ENCODE peak calls at places on chromosome 3, in seven cellular contexts. K, M, F, W, D, T and O are unnamed samples.

GRCh38 chr3:85255954-85256353 is 297.2 kb downstream of the CADM2 start:
- DNase-seq in M (no peak), K (no peak), D (no peak), T (no peak), F (no peak), W (no peak), O (no peak)

GRCh38 chr3:143208976-143209714 is 89.6 kb downstream of the CHST2 start:
- DNase-seq in D (no peak), T (no peak), W (no peak), K (no peak), M (no peak), F (no peak), O (no peak)

GRCh38 chr3:42182555-42182954 is 83.4 kb downstream of the CCK start:
- DNase-seq in M (no peak), W (no peak), T (no peak), F (no peak), K (no peak), D (no peak), O (no peak)

GRCh38 chr3:188533172-188533571 is 379.2 kb downstream of the LPP start:
- DNase-seq in K (no peak), M (no peak), W (no peak), D (no peak), F (no peak), T (no peak), O (no peak)

GRCh38 chr3:24639061-24639460 is 144.4 kb upstream of the THRB start:
- DNase-seq in W (no peak), D (no peak), T (no peak), M (no peak), F (no peak), K (no peak), O (no peak)

GRCh38 chr3:80564391-80564790 is 796.6 kb upstream of the ROBO1 start:
- DNase-seq in W (no peak), T (no peak), F (no peak), K (no peak), M (no peak), D (no peak), O (no peak)

GRCh38 chr3:190886945-190887344 is 24.5 kb upstream of the GMNC start:
- DNase-seq in T (no peak), K (no peak), W (no peak), D (no peak), F (no peak), M (peak), O (no peak)

GRCh38 chr3:196969001-196969659 is 497 bp upstream of the PIGZ start:
- DNase-seq in F (no peak), K (no peak), D (peak), W (peak), T (no peak), M (peak), O (no peak)

GRCh38 chr3:72961766-72962165 is 34.8 kb upstream of the PPP4R2 start:
- DNase-seq in T (no peak), D (no peak), W (no peak), M (no peak), F (no peak), K (no peak), O (no peak)

GRCh38 chr3:149129326-149130123 is at the start of gene HPS3:
- DNase-seq in K (peak), M (peak), D (peak), F (peak), T (peak), W (peak), O (peak)

GRCh38 chr3:61681636-61682035 is 120.3 kb downstream of the PTPRG start:
- DNase-seq in W (no peak), K (no peak), F (no peak), T (no peak), D (no peak), M (no peak), O (no peak)

GRCh38 chr3:13393427-13394360 is 26.4 kb downstream of the NUP210 start:
- DNase-seq in W (no peak), T (no peak), M (no peak), F (no peak), D (no peak), K (no peak), O (no peak)

GRCh38 chr3:126151562-126152302 is 28.7 kb downstream of the ALDH1L1 start:
- DNase-seq in F (no peak), M (no peak), T (no peak), K (no peak), D (no peak), W (no peak), O (no peak)

GRCh38 chr3:105532251-105532650 is 165.5 kb downstream of the ALCAM start:
- DNase-seq in T (no peak), M (no peak), W (no peak), D (no peak), K (no peak), F (no peak), O (no peak)

GRCh38 chr3:185813691-185814215 is 11.1 kb downstream of the IGF2BP2 start:
- DNase-seq in W (no peak), K (no peak), M (no peak), D (peak), T (no peak), F (no peak), O (peak)

GRCh38 chr3:126941721-126942270 is 41.1 kb upstream of the PLXNA1 start:
- DNase-seq in F (no peak), K (no peak), W (no peak), T (no peak), M (no peak), D (no peak), O (no peak)

GRCh38 chr3:169813757-169814517 is 1.2 kb upstream of the LRRC34 start:
- DNase-seq in K (no peak), T (no peak), D (no peak), M (peak), W (no peak), F (peak), O (no peak)

GRCh38 chr3:30657914-30658313 is 51.5 kb downstream of the TGFBR2 start:
- DNase-seq in F (no peak), T (no peak), W (no peak), M (no peak), K (no peak), D (no peak), O (no peak)

GRCh38 chr3:181134873-181135272 is 145.3 kb upstream of the DNAJC19 start:
- DNase-seq in F (no peak), W (no peak), K (no peak), D (no peak), M (no peak), T (no peak), O (no peak)

GRCh38 chr3:133152056-133152455 is 113.9 kb downstream of the TMEM108 start:
- DNase-seq in K (no peak), M (no peak), T (no peak), D (no peak), F (no peak), W (no peak), O (no peak)

GRCh38 chr3:107216711-107217110 is 160.5 kb upstream of the CCDC54 start:
- DNase-seq in K (no peak), W (no peak), F (peak), D (no peak), M (no peak), T (no peak), O (peak)

GRCh38 chr3:106120334-106120733 is 251.5 kb upstream of the CBLB start:
- DNase-seq in D (peak), F (no peak), W (no peak), M (no peak), K (no peak), T (no peak), O (no peak)

GRCh38 chr3:74582982-74583381 is 31.5 kb downstream of the CNTN3 start:
- DNase-seq in T (no peak), K (no peak), F (no peak), M (no peak), D (no peak), W (no peak), O (no peak)

GRCh38 chr3:71805199-71805598 is 20.3 kb upstream of the PROK2 start:
- DNase-seq in W (no peak), M (no peak), D (no peak), K (no peak), T (no peak), F (no peak), O (no peak)

GRCh38 chr3:43161684-43162512 is 56.0 kb upstream of the POMGNT2 start:
- DNase-seq in K (no peak), F (no peak), M (peak), T (no peak), D (no peak), W (no peak), O (no peak)

GRCh38 chr3:152097770-152098169 is 171.0 kb upstream of the MBNL1 start:
- DNase-seq in T (no peak), F (no peak), K (no peak), W (no peak), M (no peak), D (no peak), O (no peak)

GRCh38 chr3:15521573-15521965 is at the start of gene COLQ:
- DNase-seq in T (no peak), D (no peak), K (no peak), M (no peak), F (no peak), W (no peak), O (no peak)